ENCODE peak calls at places on chromosomes 16 and 17, in seven cellular contexts. U is skeletal muscle cell; G is CD8-positive, alpha-beta T cell; N is dorsolateral prefrontal cortex; T is CD4-positive, alpha-beta memory T cell; H is fibroblast of villous mesenchyme; Q is neural progenitor cell. D is an unnamed sample.

GRCh38 chr17:16086957-16087356 is 87.3 kb downstream of the TTC19 start:
- DNase-seq in U (no peak), G (no peak), N (no peak), T (no peak), H (no peak), Q (no peak), D (no peak)

GRCh38 chr17:16091773-16092172 is 92.1 kb downstream of the TTC19 start:
- DNase-seq in U (no peak), G (no peak), N (no peak), T (no peak), H (no peak), Q (no peak), D (no peak)

GRCh38 chr17:58630883-58631522 is 60.8 kb downstream of the TEX14 start:
- DNase-seq in U (no peak), G (peak; percentile 36), N (peak; percentile 31), T (no peak), H (no peak), Q (peak; percentile 70), D (no peak)

GRCh38 chr17:75638893-75639292 is 5.7 kb downstream of the SMIM5 start:
- DNase-seq in U (no peak), G (no peak), N (no peak), T (no peak), H (no peak), Q (no peak), D (no peak)

GRCh38 chr17:56629450-56630187 is 36.1 kb downstream of the NOG start:
- DNase-seq in U (no peak), G (no peak), N (peak; percentile 12), T (no peak), H (peak; percentile 21), Q (peak; percentile 69), D (no peak)

GRCh38 chr16:21263640-21264211 is 14.4 kb downstream of the CRYM start:
- DNase-seq in U (no peak), G (no peak), N (no peak), T (no peak), H (no peak), Q (peak; percentile 24), D (no peak)

GRCh38 chr17:2266045-2266864 is 37.3 kb downstream of the SMG6 start:
- DNase-seq in U (no peak), G (peak; percentile 84), N (no peak), T (peak; percentile 90), H (no peak), Q (no peak), D (no peak)

GRCh38 chr17:79019631-79020584 is 4.1 kb upstream of the C1QTNF1 start:
- DNase-seq in U (peak; percentile 48), G (peak; percentile 59), N (peak; percentile 75), T (peak; percentile 42), H (peak; percentile 89), Q (peak; percentile 53), D (no peak)

GRCh38 chr17:50765454-50766221 is 1.7 kb downstream of the ANKRD40CL start:
- DNase-seq in U (no peak), G (no peak), N (peak; percentile 8), T (no peak), H (no peak), Q (no peak), D (no peak)

GRCh38 chr17:55233840-55234239 is 30.9 kb upstream of the HLF start:
- DNase-seq in U (no peak), G (no peak), N (no peak), T (no peak), H (no peak), Q (no peak), D (no peak)

GRCh38 chr16:84475643-84476240 is 28.7 kb downstream of the MEAK7 start:
- DNase-seq in U (no peak), G (no peak), N (no peak), T (no peak), H (no peak), Q (no peak), D (no peak)

GRCh38 chr17:69728816-69729215 is 314.3 kb downstream of the MAP2K6 start:
- DNase-seq in U (no peak), G (no peak), N (no peak), T (no peak), H (no peak), Q (no peak), D (no peak)

GRCh38 chr16:71214771-71215381 is 15.6 kb downstream of the HYDIN start:
- DNase-seq in U (no peak), G (no peak), N (no peak), T (no peak), H (peak; percentile 10), Q (no peak), D (no peak)

GRCh38 chr17:29577009-29577777 is 8.7 kb downstream of the TP53I13 start:
- DNase-seq in U (no peak), G (no peak), N (no peak), T (no peak), H (no peak), Q (no peak), D (no peak)

GRCh38 chr17:50312311-50312710 is 33.6 kb upstream of the XYLT2 start:
- DNase-seq in U (no peak), G (no peak), N (no peak), T (no peak), H (no peak), Q (no peak), D (peak; percentile 78)

GRCh38 chr17:29581583-29582253 is 7.7 kb downstream of the GIT1 start:
- DNase-seq in U (no peak), G (no peak), N (no peak), T (no peak), H (no peak), Q (no peak), D (no peak)

GRCh38 chr17:66165537-66166123 is 26.3 kb downstream of the CEP112 start:
- DNase-seq in U (peak; percentile 20), G (no peak), N (no peak), T (peak; percentile 52), H (peak; percentile 76), Q (peak; percentile 54), D (peak; percentile 22)

GRCh38 chr16:25957707-25958106 is 265.9 kb downstream of the HS3ST4 start:
- DNase-seq in U (no peak), G (no peak), N (no peak), T (no peak), H (no peak), Q (no peak), D (no peak)

GRCh38 chr17:8825802-8826201 is 26.6 kb upstream of the MFSD6L start:
- DNase-seq in U (no peak), G (no peak), N (no peak), T (no peak), H (no peak), Q (no peak), D (no peak)

GRCh38 chr16:64012166-64012565 is 1109.7 kb downstream of the CDH11 start:
- DNase-seq in U (peak; percentile 4), G (no peak), N (no peak), T (no peak), H (no peak), Q (no peak), D (no peak)

GRCh38 chr17:13182450-13182849 is 164.6 kb upstream of the ELAC2 start:
- DNase-seq in U (no peak), G (no peak), N (no peak), T (no peak), H (no peak), Q (no peak), D (no peak)

GRCh38 chr17:63954402-63955063 is 18.2 kb downstream of the SCN4A start:
- DNase-seq in U (no peak), G (peak; percentile 37), N (no peak), T (peak; percentile 33), H (no peak), Q (no peak), D (no peak)

GRCh38 chr17:80717661-80718060 is 173.0 kb downstream of the RPTOR start:
- DNase-seq in U (no peak), G (no peak), N (no peak), T (no peak), H (no peak), Q (peak; percentile 35), D (peak; percentile 52)

DNA sequence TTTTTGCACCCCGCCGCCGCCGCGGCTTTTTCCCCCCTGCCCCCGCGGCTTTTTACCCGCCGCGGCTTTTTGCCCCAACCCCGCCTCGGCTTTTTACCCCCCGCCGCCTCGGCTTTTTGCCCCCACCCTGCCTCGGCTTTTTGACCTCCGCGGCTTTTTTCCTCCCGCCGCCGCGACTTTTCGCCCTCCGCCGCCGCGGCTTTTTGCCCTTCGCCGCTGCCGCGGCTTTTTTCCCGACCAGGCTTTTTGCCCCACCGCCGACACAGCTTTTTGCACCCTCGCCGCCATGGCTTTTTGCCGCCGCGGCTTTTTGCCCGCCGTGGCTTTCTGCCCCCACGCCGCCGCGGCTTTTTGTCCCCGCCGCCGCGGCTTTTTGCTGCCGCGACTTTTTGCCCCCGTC is 137.0 kb upstream of the TP53TG3D start:
- DNase-seq in U (no peak), G (no peak), N (no peak), T (peak; percentile 13), H (no peak), Q (no peak), D (no peak)
- H3K4me3 ChIP-seq in U (peak overlapping the region; percentile 47), G (no peak overlapping the region), N (peak overlapping the region; percentile 65), T (no peak overlapping the region), H (peak overlapping the region; percentile 59), Q (no peak overlapping the region), D (peak overlapping the region; percentile 39)

GRCh38 chr16:78461496-78461938 is 362.1 kb downstream of the WWOX start:
- DNase-seq in U (no peak), G (no peak), N (no peak), T (no peak), H (peak; percentile 60), Q (no peak), D (no peak)
- H3K4me3 ChIP-seq in U (no peak overlapping the region), G (no peak overlapping the region), N (no peak overlapping the region), T (no peak overlapping the region), H (no peak overlapping the region), Q (no peak overlapping the region), D (no peak overlapping the region)

GRCh38 chr17:60137731-60138130 is 12.0 kb upstream of the CA4 start:
- DNase-seq in U (no peak), G (no peak), N (no peak), T (no peak), H (no peak), Q (no peak), D (no peak)

GRCh38 chr17:60141111-60142018 is 8.4 kb upstream of the CA4 start:
- DNase-seq in U (no peak), G (no peak), N (no peak), T (no peak), H (peak; percentile 21), Q (peak; percentile 70), D (no peak)

GRCh38 chr17:60138769-60139437 is 10.9 kb upstream of the CA4 start:
- DNase-seq in U (no peak), G (no peak), N (no peak), T (no peak), H (no peak), Q (no peak), D (no peak)

GRCh38 chr17:60142872-60143499 is 6.8 kb upstream of the CA4 start:
- DNase-seq in U (peak; percentile 61), G (peak; percentile 78), N (peak; percentile 90), T (peak; percentile 66), H (peak; percentile 85), Q (peak; percentile 94), D (peak; percentile 44)

GRCh38 chr17:60139438-60140285 is 10.1 kb upstream of the CA4 start:
- DNase-seq in U (no peak), G (peak; percentile 70), N (no peak), T (peak; percentile 73), H (peak; percentile 73), Q (peak; percentile 92), D (no peak)
- H3K4me3 ChIP-seq in U (peak overlapping the region; percentile 24), G (peak overlapping the region; percentile 35), N (peak overlapping the region; percentile 49), T (no peak overlapping the region), H (no peak overlapping the region), Q (peak overlapping the region; percentile 24), D (no peak overlapping the region)

DNA sequence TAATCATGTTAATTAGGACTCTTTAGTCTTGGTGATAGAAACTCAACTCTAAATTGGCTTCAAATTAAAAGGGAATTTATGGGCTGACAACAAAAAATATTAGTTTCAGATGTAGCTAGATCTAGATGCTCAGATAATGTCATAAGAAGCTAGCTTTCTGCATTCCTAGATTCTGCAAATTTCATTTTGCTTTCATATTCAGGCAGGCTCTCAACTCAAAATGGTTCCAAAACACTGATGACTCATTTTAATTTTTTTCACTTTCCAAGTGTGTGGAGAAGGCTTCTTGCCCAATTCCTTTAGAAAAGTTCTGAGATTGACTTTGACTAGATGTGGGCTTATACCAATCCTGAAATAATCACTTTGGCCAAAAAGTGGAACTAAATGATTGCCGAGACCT is 236.7 kb upstream of the GOT2 start:
- DNase-seq in U (no peak), G (no peak), N (no peak), T (no peak), H (no peak), Q (no peak), D (no peak)
- H3K4me3 ChIP-seq in U (no peak overlapping the region), G (no peak overlapping the region), N (no peak overlapping the region), T (no peak overlapping the region), H (no peak overlapping the region), Q (no peak overlapping the region), D (no peak overlapping the region)